ENCODE peak calls at places on chromosomes 3 and 15, in six cellular contexts. N, V, K, H, M and D are unnamed samples.

GRCh38 chr3:41330465-41330864 is 131.2 kb downstream of the CTNNB1 start:
- DNase-seq in N (no peak), V (no peak), K (no peak), H (no peak), M (no peak), D (no peak)

GRCh38 chr15:98856540-98856907 is 151.1 kb downstream of the PGPEP1L start:
- DNase-seq in N (no peak), V (no peak), K (no peak), H (no peak), M (peak; percentile 77), D (no peak)

GRCh38 chr3:13301295-13301987 is 118.7 kb downstream of the NUP210 start:
- DNase-seq in N (peak; percentile 51), V (peak; percentile 65), K (no peak), H (peak; percentile 28), M (peak; percentile 54), D (peak; percentile 93)

GRCh38 chr3:180870008-180870733 is 42.3 kb upstream of the FXR1 start:
- DNase-seq in N (peak; percentile 13), V (no peak), K (peak; percentile 14), H (no peak), M (no peak), D (no peak)

GRCh38 chr15:78415284-78415683 is 22.7 kb upstream of the IREB2 start:
- DNase-seq in N (peak; percentile 27), V (no peak), K (peak; percentile 14), H (no peak), M (peak; percentile 54), D (peak; percentile 31)

GRCh38 chr3:146130881-146131371 is 30.1 kb downstream of the PLOD2 start:
- DNase-seq in N (no peak), V (no peak), K (no peak), H (no peak), M (no peak), D (no peak)

GRCh38 chr3:154018100-154018696 is 103.0 kb upstream of the ARHGEF26 start:
- DNase-seq in N (peak; percentile 25), V (peak; percentile 33), K (peak; percentile 23), H (peak; percentile 11), M (peak; percentile 45), D (peak; percentile 55)

GRCh38 chr3:128649264-128649663 is 1.4 kb downstream of the RPN1 start:
- DNase-seq in N (no peak), V (no peak), K (peak; percentile 31), H (no peak), M (no peak), D (no peak)

GRCh38 chr3:194124221-194124620 is 11.7 kb upstream of the HES1 start:
- DNase-seq in N (no peak), V (no peak), K (no peak), H (no peak), M (no peak), D (no peak)

GRCh38 chr3:192237992-192238608 is 489.2 kb downstream of the FGF12 start:
- DNase-seq in N (no peak), V (no peak), K (no peak), H (no peak), M (no peak), D (peak; percentile 3)

GRCh38 chr3:76997733-76998132 is 42.2 kb upstream of the ROBO2 start:
- DNase-seq in N (no peak), V (no peak), K (no peak), H (no peak), M (no peak), D (no peak)

GRCh38 chr15:44489464-44489863 is 47.5 kb upstream of the EIF3J start:
- DNase-seq in N (no peak), V (peak; percentile 5), K (peak; percentile 77), H (no peak), M (peak; percentile 10), D (peak; percentile 27)

GRCh38 chr15:89150762-89151305 is 62.6 kb downstream of the ABHD2 start:
- DNase-seq in N (no peak), V (peak; percentile 50), K (no peak), H (no peak), M (no peak), D (peak; percentile 27)

GRCh38 chr15:63968122-63968524 is 78.2 kb downstream of the DAPK2 start:
- DNase-seq in N (no peak), V (no peak), K (no peak), H (no peak), M (no peak), D (no peak)

GRCh38 chr3:53146319-53146868 is 14.6 kb upstream of the PRKCD start:
- DNase-seq in N (no peak), V (no peak), K (no peak), H (no peak), M (no peak), D (no peak)

GRCh38 chr15:47523669-47524068 is 193.6 kb upstream of the SEMA6D start:
- DNase-seq in N (no peak), V (no peak), K (peak; percentile 66), H (no peak), M (no peak), D (peak; percentile 49)

GRCh38 chr3:43866529-43867353 is 176.0 kb downstream of the ABHD5 start:
- DNase-seq in N (no peak), V (no peak), K (no peak), H (no peak), M (peak; percentile 97), D (no peak)

GRCh38 chr3:189038773-189039720 is 132.7 kb upstream of the TPRG1 start:
- DNase-seq in N (no peak), V (no peak), K (no peak), H (no peak), M (no peak), D (no peak)

GRCh38 chr3:180142041-180142440 is 105.3 kb upstream of the PEX5L start:
- DNase-seq in N (no peak), V (no peak), K (no peak), H (no peak), M (no peak), D (no peak)

GRCh38 chr3:101954946-101955345 is 105.6 kb downstream of the NFKBIZ start:
- DNase-seq in N (no peak), V (no peak), K (peak; percentile 71), H (no peak), M (no peak), D (no peak)

GRCh38 chr3:130260821-130261402 is 84.6 kb upstream of the COL6A5 start:
- DNase-seq in N (no peak), V (no peak), K (peak; percentile 52), H (no peak), M (no peak), D (no peak)

GRCh38 chr3:98020412-98020811 is 14.7 kb downstream of the GABRR3 start:
- DNase-seq in N (no peak), V (no peak), K (no peak), H (no peak), M (no peak), D (no peak)

GRCh38 chr3:104279617-104280016 is 1087.1 kb upstream of the ALCAM start:
- DNase-seq in N (no peak), V (no peak), K (peak; percentile 26), H (no peak), M (no peak), D (no peak)

GRCh38 chr15:58378241-58379085 is 53.3 kb upstream of the LIPC start:
- DNase-seq in N (no peak), V (no peak), K (no peak), H (no peak), M (no peak), D (no peak)

GRCh38 chr3:3065876-3066275 is 44.3 kb downstream of the IL5RA start:
- DNase-seq in N (no peak), V (no peak), K (no peak), H (no peak), M (peak; percentile 55), D (no peak)

GRCh38 chr3:22934973-22935372 is 268.2 kb upstream of the UBE2E2 start:
- DNase-seq in N (no peak), V (no peak), K (no peak), H (no peak), M (no peak), D (no peak)

GRCh38 chr3:94522488-94522887 is 459.6 kb downstream of the NSUN3 start:
- DNase-seq in N (no peak), V (peak; percentile 19), K (no peak), H (no peak), M (peak; percentile 11), D (no peak)

GRCh38 chr3:129106320-129106719 is 15.3 kb downstream of the RAB43 start:
- DNase-seq in N (no peak), V (no peak), K (no peak), H (no peak), M (no peak), D (no peak)

DNA sequence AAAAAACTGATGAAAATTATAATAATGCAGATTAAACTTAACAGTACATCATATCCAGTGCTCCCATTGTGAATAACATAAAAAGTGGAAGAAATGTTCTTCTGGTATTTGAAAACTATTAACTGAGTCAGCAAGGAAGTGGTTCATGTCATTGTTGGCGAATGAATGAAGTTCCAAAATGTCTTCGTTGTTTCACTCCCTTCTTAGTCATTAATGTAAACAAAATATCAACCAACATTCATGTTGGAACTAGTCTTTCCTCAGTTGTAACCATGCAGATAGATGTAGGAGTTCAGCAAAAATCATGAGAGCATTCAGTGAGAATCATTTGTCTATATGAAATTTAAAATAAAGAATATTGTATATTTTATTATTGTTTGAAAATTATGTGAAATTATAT is 44.1 kb upstream of the ICE2 start:
- DNase-seq in N (no peak), V (no peak), K (peak; percentile 52), H (no peak), M (no peak), D (no peak)
- TF ChIP-seq MYC in N (no peak), V (no peak), K (no peak), H (no peak), M (no peak), D (no peak)

GRCh38 chr3:73520931-73521461 is 103.7 kb downstream of the PDZRN3 start:
- DNase-seq in N (no peak), V (no peak), K (no peak), H (no peak), M (no peak), D (no peak)
- H3K4me3 ChIP-seq in N (no peak overlapping the region), V (no peak overlapping the region), K (no peak overlapping the region), H (no peak overlapping the region), M (no peak overlapping the region), D (no peak overlapping the region)

GRCh38 chr3:42473083-42473932 is 29.1 kb upstream of the VIPR1 start:
- DNase-seq in N (no peak), V (no peak), K (peak; percentile 92), H (no peak), M (no peak), D (no peak)
- TF ChIP-seq MYC in N (no peak), V (no peak), K (no peak), H (no peak), M (no peak), D (no peak)

GRCh38 chr3:32837789-32838188 is 20.0 kb downstream of the TRIM71 start:
- DNase-seq in N (no peak), V (no peak), K (no peak), H (no peak), M (no peak), D (no peak)

GRCh38 chr3:32835943-32836342 is 18.1 kb downstream of the TRIM71 start:
- DNase-seq in N (no peak), V (no peak), K (no peak), H (no peak), M (no peak), D (no peak)

GRCh38 chr3:32836601-32837000 is 18.8 kb downstream of the TRIM71 start:
- DNase-seq in N (no peak), V (no peak), K (no peak), H (no peak), M (no peak), D (no peak)

GRCh38 chr3:32837366-32837765 is 19.6 kb downstream of the TRIM71 start:
- DNase-seq in N (no peak), V (no peak), K (no peak), H (no peak), M (no peak), D (no peak)

DNA sequence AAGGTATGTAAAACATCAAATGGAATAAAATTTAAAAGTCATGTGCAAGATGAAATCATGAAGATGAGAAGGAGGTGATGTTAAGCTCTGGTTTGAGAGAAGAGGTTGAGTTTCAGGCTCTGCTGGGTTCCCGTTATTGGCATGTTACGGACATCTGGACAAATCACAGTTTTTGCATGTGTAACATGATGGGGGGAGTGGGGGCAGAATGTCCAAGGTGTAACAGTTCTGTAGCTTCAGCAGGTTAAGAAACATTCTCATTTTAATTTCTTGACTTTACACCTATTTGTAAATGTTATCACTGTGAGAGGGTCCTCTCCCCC is 17.2 kb downstream of the TRIM71 start:
- DNase-seq in N (no peak), V (no peak), K (no peak), H (no peak), M (no peak), D (no peak)
- H3K4me3 ChIP-seq in N (no peak overlapping the region), V (no peak overlapping the region), K (no peak overlapping the region), H (no peak overlapping the region), M (no peak overlapping the region), D (no peak overlapping the region)